ENCODE peak calls at places on chromosomes 11 and 22, in six cellular contexts. One of them, this sample, is unnamed. For H3K4me1, the result is how much of the 10 kb centered on the place peaks cover.

GRCh38 chr11:72223615-72224586 is 666 bp upstream of the INPPL1 start:
- DNase-seq in cardiac muscle cell: peak
- DNase-seq in testis: peak
- DNase-seq in astrocyte: peak
- DNase-seq in neural progenitor cell: peak
- DNase-seq in breast epithelium: peak
- DNase-seq in this sample: peak

GRCh38 chr11:106399075-106399500 is 321.6 kb downstream of the AASDHPPT start:
- DNase-seq in cardiac muscle cell: peak
- DNase-seq in astrocyte: peak
- DNase-seq in testis: peak
- DNase-seq in breast epithelium: no peak
- DNase-seq in neural progenitor cell: peak
- DNase-seq in this sample: no peak

GRCh38 chr22:35534091-35534490 is 6.5 kb upstream of the RASD2 start:
- DNase-seq in cardiac muscle cell: no peak
- DNase-seq in testis: no peak
- DNase-seq in neural progenitor cell: no peak
- DNase-seq in astrocyte: no peak
- DNase-seq in breast epithelium: no peak
- DNase-seq in this sample: no peak

GRCh38 chr11:33942954-33943353 is 51.1 kb upstream of the LMO2 start:
- DNase-seq in neural progenitor cell: no peak
- DNase-seq in cardiac muscle cell: peak
- DNase-seq in testis: no peak
- DNase-seq in astrocyte: peak
- DNase-seq in breast epithelium: no peak
- DNase-seq in this sample: no peak

GRCh38 chr22:26502688-26503561 is 9.3 kb downstream of the TFIP11 start:
- DNase-seq in cardiac muscle cell: peak
- DNase-seq in neural progenitor cell: peak
- DNase-seq in astrocyte: peak
- DNase-seq in testis: peak
- DNase-seq in breast epithelium: no peak
- DNase-seq in this sample: peak

GRCh38 chr11:69356703-69357457 is 62.9 kb downstream of the MYEOV start:
- DNase-seq in cardiac muscle cell: no peak
- DNase-seq in testis: no peak
- DNase-seq in astrocyte: no peak
- DNase-seq in breast epithelium: no peak
- DNase-seq in neural progenitor cell: no peak
- DNase-seq in this sample: no peak

GRCh38 chr11:134478176-134478575 is 66.1 kb upstream of the B3GAT1 start:
- DNase-seq in cardiac muscle cell: no peak
- DNase-seq in testis: no peak
- DNase-seq in breast epithelium: no peak
- DNase-seq in astrocyte: no peak
- DNase-seq in neural progenitor cell: no peak
- DNase-seq in this sample: no peak

GRCh38 chr22:44307509-44308169 is 5.1 kb downstream of the SHISAL1 start:
- DNase-seq in neural progenitor cell: no peak
- DNase-seq in cardiac muscle cell: no peak
- DNase-seq in testis: peak
- DNase-seq in astrocyte: no peak
- DNase-seq in breast epithelium: no peak
- DNase-seq in this sample: no peak

GRCh38 chr11:128157423-128158298 is 429.7 kb downstream of the ETS1 start:
- DNase-seq in neural progenitor cell: peak
- DNase-seq in astrocyte: peak
- DNase-seq in cardiac muscle cell: peak
- DNase-seq in breast epithelium: no peak
- DNase-seq in testis: peak
- DNase-seq in this sample: peak

GRCh38 chr11:102453286-102453797 is 777 bp upstream of the TMEM123 start:
- DNase-seq in testis: peak
- DNase-seq in neural progenitor cell: no peak
- DNase-seq in astrocyte: no peak
- DNase-seq in breast epithelium: peak
- DNase-seq in cardiac muscle cell: no peak
- DNase-seq in this sample: peak

GRCh38 chr11:83713701-83714100 is 427.5 kb upstream of the CCDC90B start:
- DNase-seq in testis: no peak
- DNase-seq in breast epithelium: no peak
- DNase-seq in cardiac muscle cell: peak
- DNase-seq in astrocyte: peak
- DNase-seq in neural progenitor cell: no peak
- DNase-seq in this sample: no peak

GRCh38 chr11:88016392-88017020 is 158.7 kb downstream of the RAB38 start:
- DNase-seq in breast epithelium: peak
- DNase-seq in neural progenitor cell: peak
- DNase-seq in astrocyte: peak
- DNase-seq in testis: peak
- DNase-seq in cardiac muscle cell: peak
- DNase-seq in this sample: peak

GRCh38 chr11:69359735-69360470 is 65.9 kb downstream of the MYEOV start:
- DNase-seq in cardiac muscle cell: peak
- DNase-seq in neural progenitor cell: no peak
- DNase-seq in testis: no peak
- DNase-seq in breast epithelium: no peak
- DNase-seq in astrocyte: peak
- DNase-seq in this sample: no peak

GRCh38 chr11:67157691-67158090 is 38.6 kb downstream of the KDM2A start:
- DNase-seq in astrocyte: no peak
- DNase-seq in cardiac muscle cell: no peak
- DNase-seq in breast epithelium: no peak
- DNase-seq in neural progenitor cell: no peak
- DNase-seq in testis: no peak
- DNase-seq in this sample: no peak

GRCh38 chr11:110295487-110296225 is 758 bp downstream of the RDX start:
- DNase-seq in testis: peak
- DNase-seq in cardiac muscle cell: peak
- DNase-seq in breast epithelium: peak
- DNase-seq in neural progenitor cell: peak
- DNase-seq in astrocyte: peak
- DNase-seq in this sample: peak

GRCh38 chr11:107999759-108000455 is 8.8 kb upstream of the CUL5 start:
- DNase-seq in astrocyte: peak
- DNase-seq in breast epithelium: no peak
- DNase-seq in neural progenitor cell: peak
- DNase-seq in cardiac muscle cell: peak
- DNase-seq in testis: no peak
- DNase-seq in this sample: peak

GRCh38 chr11:4511267-4511666 is 28.8 kb downstream of the OR52K1 start:
- DNase-seq in astrocyte: no peak
- DNase-seq in breast epithelium: no peak
- DNase-seq in cardiac muscle cell: no peak
- DNase-seq in testis: no peak
- DNase-seq in neural progenitor cell: no peak
- DNase-seq in this sample: no peak

GRCh38 chr11:75245356-75246005 is 4.9 kb downstream of the TPBGL start:
- DNase-seq in cardiac muscle cell: no peak
- DNase-seq in astrocyte: no peak
- DNase-seq in testis: peak
- DNase-seq in neural progenitor cell: peak
- DNase-seq in breast epithelium: no peak
- DNase-seq in this sample: peak

GRCh38 chr11:126229782-126230540 is 18.4 kb downstream of the FAM118B start:
- DNase-seq in cardiac muscle cell: peak
- DNase-seq in breast epithelium: no peak
- DNase-seq in testis: no peak
- DNase-seq in neural progenitor cell: no peak
- DNase-seq in astrocyte: peak
- DNase-seq in this sample: no peak

GRCh38 chr11:104104664-104105063 is 59.3 kb downstream of the PDGFD start:
- DNase-seq in cardiac muscle cell: no peak
- DNase-seq in astrocyte: no peak
- DNase-seq in testis: no peak
- DNase-seq in breast epithelium: no peak
- DNase-seq in neural progenitor cell: no peak
- DNase-seq in this sample: no peak

GRCh38 chr11:86818466-86819282 is 18.3 kb downstream of the PRSS23 start:
- DNase-seq in cardiac muscle cell: peak
- DNase-seq in neural progenitor cell: peak
- DNase-seq in testis: no peak
- DNase-seq in astrocyte: peak
- DNase-seq in breast epithelium: no peak
- DNase-seq in this sample: peak

GRCh38 chr11:66492161-66492865 is 12.1 kb downstream of the DPP3 start:
- DNase-seq in cardiac muscle cell: no peak
- DNase-seq in breast epithelium: no peak
- DNase-seq in neural progenitor cell: no peak
- DNase-seq in testis: no peak
- DNase-seq in astrocyte: peak
- DNase-seq in this sample: no peak

GRCh38 chr11:93842461-93842860 is 8.0 kb downstream of the VSTM5 start:
- DNase-seq in breast epithelium: no peak
- DNase-seq in testis: no peak
- DNase-seq in neural progenitor cell: no peak
- DNase-seq in cardiac muscle cell: peak
- DNase-seq in astrocyte: peak
- DNase-seq in this sample: no peak

GRCh38 chr22:19815093-19815822 is 39.4 kb downstream of the GNB1L start:
- DNase-seq in astrocyte: no peak
- DNase-seq in testis: no peak
- DNase-seq in neural progenitor cell: no peak
- DNase-seq in cardiac muscle cell: no peak
- DNase-seq in breast epithelium: peak
- DNase-seq in this sample: no peak

GRCh38 chr11:14454861-14455632 is 44.6 kb downstream of the COPB1 start:
- DNase-seq in testis: no peak
- DNase-seq in breast epithelium: no peak
- DNase-seq in astrocyte: no peak
- DNase-seq in neural progenitor cell: peak
- DNase-seq in cardiac muscle cell: peak
- DNase-seq in this sample: peak

GRCh38 chr11:122981388-122982264 is at the start of gene BSX:
- DNase-seq in cardiac muscle cell: peak
- DNase-seq in neural progenitor cell: peak
- DNase-seq in testis: peak
- DNase-seq in breast epithelium: no peak
- DNase-seq in astrocyte: peak
- DNase-seq in this sample: peak

GRCh38 chr22:49955581-49956417 is 4.8 kb upstream of the PIM3 start:
- DNase-seq in breast epithelium: no peak
- DNase-seq in testis: no peak
- DNase-seq in cardiac muscle cell: no peak
- DNase-seq in neural progenitor cell: no peak
- DNase-seq in astrocyte: no peak
- DNase-seq in this sample: no peak
- H3K4me1 ChIP-seq in breast epithelium: under half
- H3K4me1 ChIP-seq in testis: under half
- H3K4me1 ChIP-seq in cardiac muscle cell: under half
- H3K4me1 ChIP-seq in neural progenitor cell: under half
- H3K4me1 ChIP-seq in astrocyte: under half
- H3K4me1 ChIP-seq in this sample: under half

GRCh38 chr11:97451441-97451840 is 1061.6 kb downstream of the JRKL start:
- DNase-seq in astrocyte: no peak
- DNase-seq in testis: no peak
- DNase-seq in neural progenitor cell: no peak
- DNase-seq in cardiac muscle cell: no peak
- DNase-seq in breast epithelium: no peak
- DNase-seq in this sample: no peak

GRCh38 chr11:97460091-97460490 is 1070.3 kb downstream of the JRKL start:
- DNase-seq in cardiac muscle cell: no peak
- DNase-seq in testis: no peak
- DNase-seq in neural progenitor cell: no peak
- DNase-seq in breast epithelium: no peak
- DNase-seq in astrocyte: no peak
- DNase-seq in this sample: no peak

DNA sequence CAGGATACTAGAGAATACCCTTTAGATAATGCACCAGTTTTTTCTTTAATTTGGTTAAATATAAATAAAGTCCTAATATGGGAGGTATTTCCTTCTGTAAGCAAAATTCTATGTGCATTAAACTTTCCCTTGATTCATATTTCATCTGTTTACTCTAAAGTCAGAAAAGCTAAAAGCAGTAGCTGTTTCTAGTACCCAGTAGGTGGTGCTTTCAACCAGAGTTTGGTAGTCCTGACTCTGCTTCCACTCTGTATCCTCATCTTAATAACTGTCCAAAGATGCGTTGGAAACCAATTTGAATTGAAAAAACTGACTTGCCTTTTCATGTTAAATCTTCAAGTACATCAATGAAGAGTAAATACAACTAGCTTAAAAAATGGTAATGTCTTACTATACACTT is 1065.2 kb downstream of the JRKL start:
- DNase-seq in testis: no peak
- DNase-seq in breast epithelium: no peak
- DNase-seq in astrocyte: peak
- DNase-seq in cardiac muscle cell: peak
- DNase-seq in neural progenitor cell: peak
- DNase-seq in this sample: peak
- TF ChIP-seq CTCF in testis: no peak
- TF ChIP-seq CTCF in breast epithelium: no peak
- TF ChIP-seq CTCF in astrocyte: peak
- TF ChIP-seq CTCF in cardiac muscle cell: peak
- TF ChIP-seq CTCF in neural progenitor cell: peak
- TF ChIP-seq CTCF in this sample: peak

GRCh38 chr22:46776876-46777608 is 14.6 kb downstream of the TBC1D22A start:
- DNase-seq in cardiac muscle cell: no peak
- DNase-seq in testis: no peak
- DNase-seq in astrocyte: no peak
- DNase-seq in breast epithelium: no peak
- DNase-seq in neural progenitor cell: no peak
- DNase-seq in this sample: no peak
- H3K4me1 ChIP-seq in cardiac muscle cell: under half
- H3K4me1 ChIP-seq in testis: under half
- H3K4me1 ChIP-seq in astrocyte: under half
- H3K4me1 ChIP-seq in breast epithelium: under half
- H3K4me1 ChIP-seq in neural progenitor cell: under half
- H3K4me1 ChIP-seq in this sample: under half

GRCh38 chr11:116641561-116642045 is 131.2 kb downstream of the BUD13 start:
- DNase-seq in cardiac muscle cell: peak
- DNase-seq in breast epithelium: no peak
- DNase-seq in astrocyte: no peak
- DNase-seq in neural progenitor cell: peak
- DNase-seq in testis: peak
- DNase-seq in this sample: peak
- TF ChIP-seq CTCF in cardiac muscle cell: peak
- TF ChIP-seq CTCF in breast epithelium: peak
- TF ChIP-seq CTCF in astrocyte: peak
- TF ChIP-seq CTCF in neural progenitor cell: peak
- TF ChIP-seq CTCF in testis: peak
- TF ChIP-seq CTCF in this sample: peak

DNA sequence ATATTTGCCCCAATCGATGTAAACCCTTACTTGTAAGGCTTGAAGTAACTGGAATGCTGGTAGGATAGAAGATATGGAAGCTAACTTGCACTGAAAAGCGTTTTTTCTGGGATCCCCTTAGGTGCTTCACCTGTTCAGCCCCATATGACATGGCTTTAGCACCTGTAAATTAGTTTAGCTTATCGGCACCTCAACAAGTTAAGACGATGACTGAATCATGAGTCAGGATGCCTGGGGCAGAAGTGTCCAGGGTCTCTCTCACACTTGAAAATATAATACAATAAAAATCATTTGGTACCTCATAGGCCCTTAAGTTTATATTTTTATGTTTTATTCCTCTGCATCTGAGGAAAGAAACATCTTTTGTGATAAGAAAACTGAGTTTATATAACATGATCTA is 409.2 kb upstream of the LRRC4C start:
- DNase-seq in testis: no peak
- DNase-seq in breast epithelium: no peak
- DNase-seq in astrocyte: no peak
- DNase-seq in cardiac muscle cell: no peak
- DNase-seq in neural progenitor cell: no peak
- DNase-seq in this sample: no peak
- H3K4me1 ChIP-seq in testis: under half
- H3K4me1 ChIP-seq in breast epithelium: under half
- H3K4me1 ChIP-seq in astrocyte: under half
- H3K4me1 ChIP-seq in cardiac muscle cell: under half
- H3K4me1 ChIP-seq in neural progenitor cell: under half
- H3K4me1 ChIP-seq in this sample: under half

This sample was measured in GM23338.